ENCODE peak calls at places on chromosomes 13 and 19, in ten cellular contexts. C, P, M, I, A, J, F, O, Z and X are unnamed samples.

GRCh38 chr19:13849991-13850909 is 26.7 kb upstream of the NANOS3 start:
- DNase-seq in F (peak; percentile 88), I (peak; percentile 87), C (peak; percentile 88), O (peak; percentile 69), Z (peak; percentile 91), P (peak; percentile 89), J (peak; percentile 93), A (peak; percentile 86), M (peak; percentile 93), X (peak; percentile 89)

GRCh38 chr13:79869326-79869725 is 388.4 kb downstream of the NDFIP2 start:
- DNase-seq in C (no peak), O (peak; percentile 46), Z (no peak), M (no peak), P (peak; percentile 22), A (no peak), F (no peak), I (no peak), J (no peak), X (no peak)

GRCh38 chr19:17052439-17052838 is 22.8 kb downstream of the HAUS8 start:
- DNase-seq in A (no peak), O (peak; percentile 34), P (peak; percentile 71), I (peak; percentile 76), F (no peak), C (peak; percentile 42), J (no peak), M (no peak), Z (peak; percentile 87), X (no peak)

GRCh38 chr13:42745655-42746054 is 35.7 kb upstream of the FAM216B start:
- DNase-seq in P (no peak), F (no peak), M (no peak), C (no peak), J (no peak), Z (no peak), A (no peak), I (no peak), O (no peak), X (no peak)

GRCh38 chr13:59409211-59409610 is 754.5 kb downstream of the DIAPH3 start:
- DNase-seq in M (peak; percentile 82), P (no peak), Z (peak; percentile 60), J (no peak), C (peak; percentile 90), F (peak; percentile 79), O (no peak), I (peak; percentile 45), A (no peak), X (no peak)

GRCh38 chr19:12155324-12155723 is 1.2 kb downstream of the ZNF625 start:
- DNase-seq in J (no peak), C (no peak), P (peak; percentile 4), F (no peak), I (no peak), Z (no peak), M (no peak), A (no peak), O (no peak), X (no peak)

GRCh38 chr19:16293133-16294085 is 31.2 kb upstream of the KLF2 start:
- DNase-seq in P (peak; percentile 90), A (peak; percentile 61), J (peak; percentile 68), I (no peak), O (no peak), Z (no peak), C (peak; percentile 47), F (peak; percentile 67), M (no peak), X (peak; percentile 94)

GRCh38 chr13:45473627-45474026 is 8.9 kb downstream of the COG3 start:
- DNase-seq in Z (peak; percentile 65), C (no peak), I (peak; percentile 24), J (no peak), A (no peak), F (no peak), O (no peak), M (no peak), P (no peak), X (no peak)

GRCh38 chr13:90531744-90532143 is 815.7 kb upstream of the MIR17HG start:
- DNase-seq in F (no peak), M (no peak), A (no peak), O (no peak), J (no peak), P (no peak), C (no peak), I (no peak), Z (no peak), X (no peak)

GRCh38 chr13:51148952-51149573 is 38.0 kb upstream of the C13orf42 start:
- DNase-seq in I (peak; percentile 82), A (no peak), C (peak; percentile 41), J (no peak), O (peak; percentile 8), Z (peak; percentile 90), F (no peak), M (no peak), P (peak; percentile 50), X (no peak)

GRCh38 chr19:2015611-2015950 is at the start of gene BTBD2:
- DNase-seq in F (no peak), Z (peak; percentile 72), I (no peak), P (peak; percentile 45), M (no peak), C (peak; percentile 59), A (no peak), J (no peak), O (peak; percentile 44), X (no peak)

GRCh38 chr13:44116562-44117315 is 237.0 kb downstream of the LACC1 start:
- DNase-seq in Z (peak; percentile 69), O (no peak), P (no peak), A (no peak), J (no peak), M (no peak), I (no peak), C (no peak), F (peak; percentile 25), X (no peak)
- TF ChIP-seq CTCF in Z (peak; percentile 62), O (no peak), P (no peak), A (no peak), J (no peak), M (peak; percentile 10), I (peak; percentile 10), C (no peak), F (peak; percentile 48), X (peak; percentile 12)

GRCh38 chr13:24541127-24541475 is 28.5 kb upstream of the PARP4 start:
- DNase-seq in Z (no peak), A (no peak), O (no peak), F (no peak), P (no peak), C (no peak), M (no peak), J (no peak), I (no peak), X (no peak)
- H3K4me3 ChIP-seq in Z (no peak overlapping the region), A (peak overlapping the region; percentile 48), O (no peak overlapping the region), F (peak overlapping the region; percentile 64), P (no peak overlapping the region), C (no peak overlapping the region), M (peak overlapping the region; percentile 47), J (peak overlapping the region; percentile 50), I (peak overlapping the region; percentile 55), X (peak overlapping the region; percentile 67)

GRCh38 chr19:6737284-6737872 is at the start of gene GPR108:
- DNase-seq in P (peak; percentile 68), J (peak; percentile 100), O (peak; percentile 100), C (peak; percentile 99), M (peak; percentile 100), A (peak; percentile 99), F (peak; percentile 100), I (peak; percentile 100), Z (peak; percentile 100), X (peak; percentile 100)

GRCh38 chr19:6735181-6735891 is 2.0 kb downstream of the GPR108 start:
- DNase-seq in Z (peak; percentile 77), I (no peak), C (no peak), M (no peak), A (no peak), J (no peak), F (no peak), O (no peak), P (no peak), X (no peak)

GRCh38 chr19:6736917-6737283 is 480 bp downstream of the GPR108 start:
- DNase-seq in O (no peak), P (no peak), I (no peak), F (no peak), J (no peak), Z (no peak), M (no peak), C (peak; percentile 41), A (no peak), X (no peak)

GRCh38 chr19:6737873-6738725 is 719 bp upstream of the GPR108 start:
- DNase-seq in O (peak; percentile 74), Z (no peak), P (peak; percentile 100), M (peak; percentile 92), A (peak; percentile 97), C (peak; percentile 99), J (peak; percentile 95), F (peak; percentile 93), I (peak; percentile 77), X (peak; percentile 89)

DNA sequence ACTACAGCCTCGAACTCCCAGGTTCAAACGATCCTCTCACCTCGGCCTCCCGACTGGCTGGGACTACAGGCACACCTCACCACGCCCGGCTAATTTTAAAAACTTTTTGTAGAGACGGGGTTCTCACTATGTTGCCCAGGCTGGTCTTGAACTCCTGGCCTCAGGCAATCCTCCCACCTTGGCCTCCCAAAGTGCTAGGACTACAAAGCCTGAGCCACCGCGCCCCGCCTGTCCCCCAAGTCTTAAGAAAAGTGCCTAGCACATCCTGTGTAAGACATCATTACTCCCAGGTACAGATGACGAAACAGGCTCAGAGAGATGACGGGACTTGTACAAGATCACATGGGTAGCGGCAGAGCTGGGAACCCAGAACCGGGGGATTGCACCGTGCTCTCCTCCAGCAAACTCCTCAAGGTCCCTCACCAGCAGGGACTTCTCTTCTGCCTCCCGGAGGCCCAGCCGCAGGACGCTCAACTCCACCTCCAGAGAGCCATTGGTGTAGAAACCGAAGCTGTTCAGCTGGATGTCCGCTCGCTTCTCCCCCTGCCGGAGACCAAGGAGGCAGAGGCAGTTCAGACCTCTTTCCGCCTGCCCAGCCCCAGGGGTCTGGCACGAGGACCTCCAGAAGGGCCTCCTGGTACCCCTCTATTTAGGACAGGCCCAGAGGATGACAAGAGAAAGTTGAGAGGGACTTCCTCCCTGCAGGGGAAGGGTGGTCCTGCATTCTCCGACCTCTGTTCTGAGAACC is 1.0 kb downstream of the GPR108 start:
- DNase-seq in I (peak; percentile 88), C (peak; percentile 79), F (peak; percentile 73), A (peak; percentile 70), Z (peak; percentile 93), O (peak; percentile 92), J (peak; percentile 88), M (peak; percentile 88), P (peak; percentile 85), X (peak; percentile 89)
- H3K27ac ChIP-seq in I (no peak overlapping the region), C (peak overlapping the region; percentile 87), F (peak overlapping the region; percentile 97), A (peak overlapping the region; percentile 99), Z (peak overlapping the region; percentile 99), O (peak overlapping the region; percentile 80), J (peak overlapping the region; percentile 96), M (peak overlapping the region; percentile 99), P (peak overlapping the region; percentile 31), X (peak overlapping the region; percentile 99)

DNA sequence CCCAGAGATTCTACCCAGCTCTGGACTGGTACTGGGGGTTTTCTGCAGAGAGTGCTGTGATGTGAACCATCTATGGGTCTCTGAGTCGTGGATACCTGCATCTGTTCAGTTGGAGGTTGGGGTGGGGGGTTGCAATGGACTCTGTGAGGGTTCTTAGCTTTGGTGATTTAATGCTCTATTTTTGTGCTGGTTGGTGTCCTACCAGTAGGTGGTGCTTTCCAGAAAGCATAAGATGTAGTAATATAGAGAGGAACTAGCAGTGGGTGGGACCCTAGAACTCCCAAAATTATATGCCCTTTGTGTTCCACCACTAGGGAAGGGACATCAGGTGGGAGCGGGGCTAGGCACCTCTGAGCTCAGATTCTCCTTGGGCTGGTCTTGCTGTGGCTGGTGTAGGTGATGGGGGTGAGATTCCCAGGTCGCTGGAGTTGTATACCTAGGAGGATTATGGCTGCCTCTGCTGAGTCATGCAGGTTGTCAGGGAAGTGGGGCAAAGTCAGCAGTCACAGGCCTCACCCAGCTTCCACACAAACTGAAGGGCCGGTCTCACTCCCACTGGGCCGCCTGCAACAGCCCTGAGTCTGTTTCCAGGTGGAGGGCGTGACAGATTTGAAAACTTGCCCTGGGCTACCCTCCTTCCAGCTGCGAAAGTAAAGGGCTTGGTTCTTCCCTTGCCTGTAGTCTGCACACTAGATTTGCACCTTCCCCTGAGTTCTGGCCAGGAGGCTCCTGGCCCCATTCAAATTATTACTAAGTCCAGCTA is 573.0 kb upstream of the SLITRK1 start:
- DNase-seq in A (no peak), I (no peak), Z (no peak), P (no peak), O (no peak), F (no peak), M (no peak), C (no peak), J (no peak), X (no peak)
- TF ChIP-seq CTCF in A (no peak), I (peak; percentile 24), Z (peak; percentile 62), P (peak; percentile 36), O (no peak), F (no peak), M (no peak), C (peak; percentile 21), J (no peak), X (no peak)